ENCODE peak calls at places on chromosomes 11 and 22, in eight cellular contexts. One of them, this sample, is unnamed.

GRCh38 chr22:46895753-46896152 is 133.3 kb downstream of the TBC1D22A start:
- DNase-seq in astrocyte of the cerebellum: no peak
- DNase-seq in foreskin fibroblast: no peak
- DNase-seq in mucosa of descending colon: no peak
- DNase-seq in choroid plexus epithelial cell: peak; percentile 45
- DNase-seq in H7: no peak
- DNase-seq in lower leg skin: peak; percentile 81
- DNase-seq in hepatocyte: no peak
- DNase-seq in this sample: no peak

GRCh38 chr11:15897211-15897960 is 459.0 kb downstream of the SOX6 start:
- DNase-seq in astrocyte of the cerebellum: no peak
- DNase-seq in foreskin fibroblast: peak; percentile 31
- DNase-seq in mucosa of descending colon: no peak
- DNase-seq in choroid plexus epithelial cell: peak; percentile 47
- DNase-seq in H7: no peak
- DNase-seq in lower leg skin: no peak
- DNase-seq in hepatocyte: peak; percentile 55
- DNase-seq in this sample: no peak

GRCh38 chr22:40415531-40416266 is 45.3 kb downstream of the SGSM3 start:
- DNase-seq in astrocyte of the cerebellum: no peak
- DNase-seq in foreskin fibroblast: no peak
- DNase-seq in mucosa of descending colon: no peak
- DNase-seq in choroid plexus epithelial cell: peak; percentile 65
- DNase-seq in H7: peak; percentile 53
- DNase-seq in lower leg skin: no peak
- DNase-seq in hepatocyte: no peak
- DNase-seq in this sample: no peak

GRCh38 chr22:36397081-36397766 is 9.5 kb upstream of the MYH9 start:
- DNase-seq in astrocyte of the cerebellum: no peak
- DNase-seq in foreskin fibroblast: peak; percentile 63
- DNase-seq in mucosa of descending colon: no peak
- DNase-seq in choroid plexus epithelial cell: peak; percentile 75
- DNase-seq in H7: peak; percentile 59
- DNase-seq in lower leg skin: no peak
- DNase-seq in hepatocyte: peak; percentile 61
- DNase-seq in this sample: no peak

GRCh38 chr11:107018274-107018901 is at the start of gene GUCY1A2:
- DNase-seq in astrocyte of the cerebellum: no peak
- DNase-seq in foreskin fibroblast: peak; percentile 41
- DNase-seq in mucosa of descending colon: peak; percentile 22
- DNase-seq in choroid plexus epithelial cell: peak; percentile 5
- DNase-seq in H7: peak; percentile 70
- DNase-seq in lower leg skin: no peak
- DNase-seq in hepatocyte: peak; percentile 57
- DNase-seq in this sample: peak; percentile 75

GRCh38 chr11:61917357-61918109 is at the start of gene RAB3IL1:
- DNase-seq in astrocyte of the cerebellum: no peak
- DNase-seq in foreskin fibroblast: peak; percentile 76
- DNase-seq in mucosa of descending colon: peak; percentile 62
- DNase-seq in choroid plexus epithelial cell: no peak
- DNase-seq in H7: peak; percentile 99
- DNase-seq in lower leg skin: peak; percentile 94
- DNase-seq in hepatocyte: peak; percentile 86
- DNase-seq in this sample: peak; percentile 54

GRCh38 chr22:27386186-27386585 is 415.4 kb downstream of the MN1 start:
- DNase-seq in astrocyte of the cerebellum: no peak
- DNase-seq in foreskin fibroblast: no peak
- DNase-seq in mucosa of descending colon: no peak
- DNase-seq in choroid plexus epithelial cell: peak; percentile 27
- DNase-seq in H7: no peak
- DNase-seq in lower leg skin: no peak
- DNase-seq in hepatocyte: peak; percentile 49
- DNase-seq in this sample: no peak

GRCh38 chr11:134385774-134386565 is 26.1 kb downstream of the B3GAT1 start:
- DNase-seq in astrocyte of the cerebellum: no peak
- DNase-seq in foreskin fibroblast: no peak
- DNase-seq in mucosa of descending colon: no peak
- DNase-seq in choroid plexus epithelial cell: no peak
- DNase-seq in H7: no peak
- DNase-seq in lower leg skin: no peak
- DNase-seq in hepatocyte: peak; percentile 22
- DNase-seq in this sample: no peak

GRCh38 chr11:27858901-27859300 is 158.6 kb upstream of the BDNF start:
- DNase-seq in astrocyte of the cerebellum: no peak
- DNase-seq in foreskin fibroblast: no peak
- DNase-seq in mucosa of descending colon: no peak
- DNase-seq in choroid plexus epithelial cell: no peak
- DNase-seq in H7: no peak
- DNase-seq in lower leg skin: no peak
- DNase-seq in hepatocyte: no peak
- DNase-seq in this sample: no peak

GRCh38 chr11:68690671-68691401 is 6.5 kb downstream of the GAL start:
- DNase-seq in astrocyte of the cerebellum: no peak
- DNase-seq in foreskin fibroblast: no peak
- DNase-seq in mucosa of descending colon: no peak
- DNase-seq in choroid plexus epithelial cell: peak; percentile 9
- DNase-seq in H7: peak; percentile 51
- DNase-seq in lower leg skin: no peak
- DNase-seq in hepatocyte: no peak
- DNase-seq in this sample: no peak

GRCh38 chr22:43488031-43488892 is 76.4 kb downstream of the MPPED1 start:
- DNase-seq in astrocyte of the cerebellum: no peak
- DNase-seq in foreskin fibroblast: peak; percentile 12
- DNase-seq in mucosa of descending colon: no peak
- DNase-seq in choroid plexus epithelial cell: peak; percentile 1
- DNase-seq in H7: no peak
- DNase-seq in lower leg skin: no peak
- DNase-seq in hepatocyte: no peak
- DNase-seq in this sample: peak; percentile 30

GRCh38 chr11:67302571-67303131 is 679 bp upstream of the SSH3 start:
- DNase-seq in astrocyte of the cerebellum: peak; percentile 19
- DNase-seq in foreskin fibroblast: peak; percentile 44
- DNase-seq in mucosa of descending colon: peak; percentile 77
- DNase-seq in choroid plexus epithelial cell: peak; percentile 88
- DNase-seq in H7: peak; percentile 89
- DNase-seq in lower leg skin: peak; percentile 89
- DNase-seq in hepatocyte: peak; percentile 66
- DNase-seq in this sample: peak; percentile 55

GRCh38 chr11:32088117-32088941 is 2.5 kb upstream of the RCN1 start:
- DNase-seq in astrocyte of the cerebellum: peak; percentile 93
- DNase-seq in foreskin fibroblast: peak; percentile 90
- DNase-seq in mucosa of descending colon: no peak
- DNase-seq in choroid plexus epithelial cell: peak; percentile 95
- DNase-seq in H7: no peak
- DNase-seq in lower leg skin: no peak
- DNase-seq in hepatocyte: peak; percentile 37
- DNase-seq in this sample: no peak

GRCh38 chr11:69445131-69445470 is 36.4 kb upstream of the LINC01488 start:
- DNase-seq in astrocyte of the cerebellum: no peak
- DNase-seq in foreskin fibroblast: no peak
- DNase-seq in mucosa of descending colon: no peak
- DNase-seq in choroid plexus epithelial cell: no peak
- DNase-seq in H7: no peak
- DNase-seq in lower leg skin: no peak
- DNase-seq in hepatocyte: no peak
- DNase-seq in this sample: no peak

GRCh38 chr11:105588001-105588400 is 21.9 kb upstream of the GRIA4 start:
- DNase-seq in astrocyte of the cerebellum: peak; percentile 57
- DNase-seq in foreskin fibroblast: peak; percentile 65
- DNase-seq in mucosa of descending colon: no peak
- DNase-seq in choroid plexus epithelial cell: peak; percentile 80
- DNase-seq in H7: no peak
- DNase-seq in lower leg skin: no peak
- DNase-seq in hepatocyte: no peak
- DNase-seq in this sample: no peak

GRCh38 chr11:72220696-72221363 is 3.7 kb upstream of the INPPL1 start:
- DNase-seq in astrocyte of the cerebellum: no peak
- DNase-seq in foreskin fibroblast: no peak
- DNase-seq in mucosa of descending colon: no peak
- DNase-seq in choroid plexus epithelial cell: no peak
- DNase-seq in H7: no peak
- DNase-seq in lower leg skin: peak; percentile 63
- DNase-seq in hepatocyte: no peak
- DNase-seq in this sample: no peak

GRCh38 chr11:114612686-114613085 is 17.1 kb upstream of the NXPE4 start:
- DNase-seq in astrocyte of the cerebellum: no peak
- DNase-seq in foreskin fibroblast: no peak
- DNase-seq in mucosa of descending colon: no peak
- DNase-seq in choroid plexus epithelial cell: no peak
- DNase-seq in H7: no peak
- DNase-seq in lower leg skin: no peak
- DNase-seq in hepatocyte: no peak
- DNase-seq in this sample: no peak

GRCh38 chr11:119676461-119677020 is 52.5 kb downstream of the NECTIN1 start:
- DNase-seq in astrocyte of the cerebellum: no peak
- DNase-seq in foreskin fibroblast: peak; percentile 75
- DNase-seq in mucosa of descending colon: no peak
- DNase-seq in choroid plexus epithelial cell: peak; percentile 22
- DNase-seq in H7: no peak
- DNase-seq in lower leg skin: no peak
- DNase-seq in hepatocyte: no peak
- DNase-seq in this sample: no peak

GRCh38 chr11:66729447-66729846 is 431 bp upstream of the SPTBN2 start:
- DNase-seq in astrocyte of the cerebellum: no peak
- DNase-seq in foreskin fibroblast: no peak
- DNase-seq in mucosa of descending colon: no peak
- DNase-seq in choroid plexus epithelial cell: no peak
- DNase-seq in H7: no peak
- DNase-seq in lower leg skin: no peak
- DNase-seq in hepatocyte: no peak
- DNase-seq in this sample: no peak

GRCh38 chr11:75141166-75141565 is 9.7 kb upstream of the SLCO2B1 start:
- DNase-seq in astrocyte of the cerebellum: no peak
- DNase-seq in foreskin fibroblast: no peak
- DNase-seq in mucosa of descending colon: no peak
- DNase-seq in choroid plexus epithelial cell: no peak
- DNase-seq in H7: peak; percentile 6
- DNase-seq in lower leg skin: no peak
- DNase-seq in hepatocyte: no peak
- DNase-seq in this sample: no peak

GRCh38 chr11:75143420-75143731 is 7.5 kb upstream of the SLCO2B1 start:
- DNase-seq in astrocyte of the cerebellum: no peak
- DNase-seq in foreskin fibroblast: no peak
- DNase-seq in mucosa of descending colon: no peak
- DNase-seq in choroid plexus epithelial cell: no peak
- DNase-seq in H7: no peak
- DNase-seq in lower leg skin: no peak
- DNase-seq in hepatocyte: no peak
- DNase-seq in this sample: no peak

GRCh38 chr11:75140269-75141138 is 10.4 kb upstream of the SLCO2B1 start:
- DNase-seq in astrocyte of the cerebellum: no peak
- DNase-seq in foreskin fibroblast: peak; percentile 63
- DNase-seq in mucosa of descending colon: peak; percentile 72
- DNase-seq in choroid plexus epithelial cell: peak; percentile 41
- DNase-seq in H7: peak; percentile 90
- DNase-seq in lower leg skin: peak; percentile 91
- DNase-seq in hepatocyte: peak; percentile 75
- DNase-seq in this sample: peak; percentile 72

GRCh38 chr11:75144716-75145014 is 6.2 kb upstream of the SLCO2B1 start:
- DNase-seq in astrocyte of the cerebellum: no peak
- DNase-seq in foreskin fibroblast: no peak
- DNase-seq in mucosa of descending colon: no peak
- DNase-seq in choroid plexus epithelial cell: no peak
- DNase-seq in H7: no peak
- DNase-seq in lower leg skin: no peak
- DNase-seq in hepatocyte: no peak
- DNase-seq in this sample: no peak

GRCh38 chr11:75142714-75143419 is 8.0 kb upstream of the SLCO2B1 start:
- DNase-seq in astrocyte of the cerebellum: peak; percentile 73
- DNase-seq in foreskin fibroblast: peak; percentile 97
- DNase-seq in mucosa of descending colon: peak; percentile 84
- DNase-seq in choroid plexus epithelial cell: peak; percentile 97
- DNase-seq in H7: peak; percentile 47
- DNase-seq in lower leg skin: peak; percentile 93
- DNase-seq in hepatocyte: peak; percentile 92
- DNase-seq in this sample: peak; percentile 41
- H3K4me3 ChIP-seq in astrocyte of the cerebellum: no peak overlapping the region
- H3K4me3 ChIP-seq in foreskin fibroblast: no peak overlapping the region
- H3K4me3 ChIP-seq in mucosa of descending colon: no peak overlapping the region
- H3K4me3 ChIP-seq in choroid plexus epithelial cell: no peak overlapping the region
- H3K4me3 ChIP-seq in H7: no peak overlapping the region
- H3K4me3 ChIP-seq in lower leg skin: no peak overlapping the region
- H3K4me3 ChIP-seq in hepatocyte: no peak overlapping the region
- H3K4me3 ChIP-seq in this sample: no peak overlapping the region

GRCh38 chr22:24806663-24807001 is 621 bp downstream of the SGSM1 start:
- DNase-seq in astrocyte of the cerebellum: no peak
- DNase-seq in foreskin fibroblast: no peak
- DNase-seq in mucosa of descending colon: peak; percentile 54
- DNase-seq in choroid plexus epithelial cell: no peak
- DNase-seq in H7: peak; percentile 74
- DNase-seq in lower leg skin: no peak
- DNase-seq in hepatocyte: peak; percentile 34
- DNase-seq in this sample: no peak
- H3K4me3 ChIP-seq in astrocyte of the cerebellum: no peak overlapping the region
- H3K4me3 ChIP-seq in foreskin fibroblast: no peak overlapping the region
- H3K4me3 ChIP-seq in mucosa of descending colon: no peak overlapping the region
- H3K4me3 ChIP-seq in choroid plexus epithelial cell: no peak overlapping the region
- H3K4me3 ChIP-seq in H7: peak overlapping the region; percentile 75
- H3K4me3 ChIP-seq in lower leg skin: no peak overlapping the region
- H3K4me3 ChIP-seq in hepatocyte: peak overlapping the region; percentile 82
- H3K4me3 ChIP-seq in this sample: peak overlapping the region; percentile 48

GRCh38 chr11:33733978-33734377 is 2.2 kb downstream of the CD59 start:
- DNase-seq in astrocyte of the cerebellum: no peak
- DNase-seq in foreskin fibroblast: no peak
- DNase-seq in mucosa of descending colon: no peak
- DNase-seq in choroid plexus epithelial cell: no peak
- DNase-seq in H7: no peak
- DNase-seq in lower leg skin: no peak
- DNase-seq in hepatocyte: no peak
- DNase-seq in this sample: no peak
- H3K4me3 ChIP-seq in astrocyte of the cerebellum: peak overlapping the region; percentile 73
- H3K4me3 ChIP-seq in foreskin fibroblast: peak overlapping the region; percentile 65
- H3K4me3 ChIP-seq in mucosa of descending colon: no peak overlapping the region
- H3K4me3 ChIP-seq in choroid plexus epithelial cell: peak overlapping the region; percentile 86
- H3K4me3 ChIP-seq in H7: no peak overlapping the region
- H3K4me3 ChIP-seq in lower leg skin: no peak overlapping the region
- H3K4me3 ChIP-seq in hepatocyte: no peak overlapping the region
- H3K4me3 ChIP-seq in this sample: no peak overlapping the region

GRCh38 chr11:44311339-44312261 is 1.7 kb upstream of the ALX4 start:
- DNase-seq in astrocyte of the cerebellum: no peak
- DNase-seq in foreskin fibroblast: no peak
- DNase-seq in mucosa of descending colon: no peak
- DNase-seq in choroid plexus epithelial cell: no peak
- DNase-seq in H7: peak; percentile 59
- DNase-seq in lower leg skin: no peak
- DNase-seq in hepatocyte: no peak
- DNase-seq in this sample: no peak

GRCh38 chr11:44308923-44309482 is 936 bp downstream of the ALX4 start:
- DNase-seq in astrocyte of the cerebellum: no peak
- DNase-seq in foreskin fibroblast: peak; percentile 47
- DNase-seq in mucosa of descending colon: no peak
- DNase-seq in choroid plexus epithelial cell: no peak
- DNase-seq in H7: peak; percentile 79
- DNase-seq in lower leg skin: no peak
- DNase-seq in hepatocyte: no peak
- DNase-seq in this sample: no peak

GRCh38 chr11:44310456-44311272 is 725 bp upstream of the ALX4 start:
- DNase-seq in astrocyte of the cerebellum: no peak
- DNase-seq in foreskin fibroblast: no peak
- DNase-seq in mucosa of descending colon: no peak
- DNase-seq in choroid plexus epithelial cell: no peak
- DNase-seq in H7: peak; percentile 85
- DNase-seq in lower leg skin: no peak
- DNase-seq in hepatocyte: no peak
- DNase-seq in this sample: no peak

GRCh38 chr11:44309483-44310197 is at the start of gene ALX4:
- DNase-seq in astrocyte of the cerebellum: no peak
- DNase-seq in foreskin fibroblast: peak; percentile 77
- DNase-seq in mucosa of descending colon: no peak
- DNase-seq in choroid plexus epithelial cell: no peak
- DNase-seq in H7: peak; percentile 91
- DNase-seq in lower leg skin: no peak
- DNase-seq in hepatocyte: peak; percentile 36
- DNase-seq in this sample: no peak

GRCh38 chr11:44310198-44310455 is 188 bp upstream of the ALX4 start:
- DNase-seq in astrocyte of the cerebellum: no peak
- DNase-seq in foreskin fibroblast: no peak
- DNase-seq in mucosa of descending colon: no peak
- DNase-seq in choroid plexus epithelial cell: no peak
- DNase-seq in H7: no peak
- DNase-seq in lower leg skin: no peak
- DNase-seq in hepatocyte: peak; percentile 63
- DNase-seq in this sample: no peak
- H3K4me3 ChIP-seq in astrocyte of the cerebellum: no peak overlapping the region
- H3K4me3 ChIP-seq in foreskin fibroblast: peak overlapping the region; percentile 48
- H3K4me3 ChIP-seq in mucosa of descending colon: no peak overlapping the region
- H3K4me3 ChIP-seq in choroid plexus epithelial cell: no peak overlapping the region
- H3K4me3 ChIP-seq in H7: peak overlapping the region; percentile 32
- H3K4me3 ChIP-seq in lower leg skin: no peak overlapping the region
- H3K4me3 ChIP-seq in hepatocyte: no peak overlapping the region
- H3K4me3 ChIP-seq in this sample: no peak overlapping the region